ENCODE peak calls at places on chromosomes 16 and 17, in eight cellular contexts. C is activated naive CD4-positive, alpha-beta T cell treated with Interleukin-2 at 50 U/mL for 16 hours; S is smooth muscle cell of the brain vasculature; E is GM13977; I is CD8-positive, alpha-beta memory T cell; K is IMR-90; D is NCI-H69; H is progenitor cell of endocrine pancreas. X is an unnamed sample.

GRCh38 chr17:63954402-63955063 is 18.2 kb downstream of the SCN4A start:
- DNase-seq in C (peak), S (no peak), E (no peak), I (peak), K (no peak), D (peak), H (no peak), X (no peak)

GRCh38 chr17:77117415-77117814 is 23.4 kb upstream of the SEC14L1 start:
- DNase-seq in C (no peak), S (no peak), E (no peak), I (no peak), K (no peak), D (no peak), H (no peak), X (no peak)

GRCh38 chr17:33292184-33292980 is 713 bp downstream of the ASIC2 start:
- DNase-seq in C (no peak), S (no peak), E (peak), I (no peak), K (peak), D (peak), H (peak), X (no peak)

GRCh38 chr16:80231118-80231515 is 309.7 kb upstream of the DYNLRB2 start:
- DNase-seq in C (no peak), S (no peak), E (no peak), I (no peak), K (peak), D (no peak), H (no peak), X (no peak)

GRCh38 chr16:82899731-82900454 is 273.1 kb downstream of the CDH13 start:
- DNase-seq in C (no peak), S (no peak), E (no peak), I (no peak), K (no peak), D (no peak), H (no peak), X (no peak)

GRCh38 chr17:65041518-65041917 is 15.0 kb downstream of the GNA13 start:
- DNase-seq in C (peak), S (no peak), E (no peak), I (no peak), K (no peak), D (no peak), H (no peak), X (no peak)

GRCh38 chr16:10618710-10619209 is 38.4 kb upstream of the EMP2 start:
- DNase-seq in C (no peak), S (no peak), E (no peak), I (no peak), K (no peak), D (no peak), H (no peak), X (no peak)

GRCh38 chr17:82320956-82321927 is 3.8 kb upstream of the CD7 start:
- DNase-seq in C (peak), S (no peak), E (peak), I (peak), K (no peak), D (peak), H (no peak), X (peak)

GRCh38 chr16:87765473-87765775 is 362 bp downstream of the KLHDC4 start:
- DNase-seq in C (peak), S (no peak), E (peak), I (peak), K (peak), D (peak), H (no peak), X (no peak)